ENCODE peak calls at places on chromosomes 11 and 22, in four cellular contexts. V is K562, S is GM12878, B is HepG2. H is an unnamed sample.
A peak's percentile ranks its signal among the peaks of the same experiment; 100 is the strongest.

GRCh38 chr11:67301951-67302516 is 1.3 kb upstream of the SSH3 start:
- DNase-seq in V (peak; percentile 7), S (no peak), B (no peak), H (peak; percentile 43)

GRCh38 chr22:23831261-23831660 is 7.5 kb downstream of the DERL3 start:
- DNase-seq in V (no peak), S (no peak), B (no peak), H (no peak)

GRCh38 chr11:76885390-76886097 is 24.8 kb downstream of the ACER3 start:
- DNase-seq in V (no peak), S (no peak), B (no peak), H (no peak)

GRCh38 chr22:46580940-46581579 is 39.1 kb upstream of the GRAMD4 start:
- DNase-seq in V (no peak), S (no peak), B (no peak), H (no peak)

GRCh38 chr11:99865951-99866350 is 821.1 kb upstream of the ARHGAP42 start:
- DNase-seq in V (no peak), S (no peak), B (no peak), H (no peak)

GRCh38 chr22:39743955-39744752 is 149.4 kb downstream of the ENTHD1 start:
- DNase-seq in V (no peak), S (no peak), B (no peak), H (no peak)

GRCh38 chr11:1043563-1044096 is 7.1 kb upstream of the MUC6 start:
- DNase-seq in V (no peak), S (no peak), B (no peak), H (no peak)

GRCh38 chr11:76861490-76861953 is 804 bp downstream of the ACER3 start:
- DNase-seq in V (no peak), S (no peak), B (no peak), H (no peak)

DNA sequence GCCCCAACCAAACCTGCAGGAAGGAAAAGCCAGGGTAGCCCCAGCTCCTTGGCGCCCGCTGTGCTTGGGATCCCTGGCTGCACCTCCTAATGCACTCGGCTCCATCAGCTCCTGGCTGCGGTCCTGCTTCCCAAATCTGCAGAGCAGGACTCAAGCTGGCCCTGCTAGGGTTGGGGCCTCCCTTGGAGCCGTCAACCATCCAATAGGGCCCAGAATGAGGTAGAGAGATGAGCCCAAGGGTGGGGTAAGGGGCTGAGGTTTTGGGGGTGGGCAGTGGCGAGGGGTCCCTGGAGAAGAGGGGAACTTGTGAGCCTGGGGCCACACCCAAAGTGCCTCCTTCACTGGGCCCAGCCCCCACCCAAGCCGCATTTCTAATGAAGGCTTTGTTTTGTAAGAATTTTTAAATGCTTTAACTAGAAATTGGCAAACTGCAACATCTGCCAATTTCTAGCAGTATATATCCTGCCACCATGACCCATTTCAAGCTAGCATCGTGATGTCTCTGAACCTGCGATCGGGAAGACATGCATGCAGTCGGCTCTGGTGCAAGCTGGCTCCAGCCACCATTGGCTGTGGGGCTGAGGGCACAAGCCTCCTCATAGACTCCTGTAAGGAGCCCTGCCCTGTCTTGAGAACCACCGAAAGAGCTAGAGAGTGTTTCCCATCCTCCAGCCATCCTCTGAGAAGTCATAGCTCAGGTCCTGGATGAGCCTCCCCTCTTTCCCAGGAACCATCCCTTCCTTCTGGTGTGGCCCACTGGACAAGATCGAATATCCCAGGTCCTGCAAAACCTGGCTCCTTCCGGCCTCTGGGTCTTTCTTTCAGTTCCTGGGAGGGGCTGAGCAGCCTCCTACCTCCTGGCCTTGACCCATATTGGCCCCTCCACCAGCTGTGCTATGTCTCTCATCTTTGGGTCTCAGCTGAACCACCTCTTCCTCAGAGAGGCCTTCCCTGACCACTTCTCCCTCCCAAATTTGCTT is 15.5 kb downstream of the C1QTNF6 start:
- DNase-seq in V (no peak), S (no peak), B (no peak), H (no peak)
- TF ChIP-seq TARDBP in V (no peak), S (no peak), B (no peak), H (no peak)

DNA sequence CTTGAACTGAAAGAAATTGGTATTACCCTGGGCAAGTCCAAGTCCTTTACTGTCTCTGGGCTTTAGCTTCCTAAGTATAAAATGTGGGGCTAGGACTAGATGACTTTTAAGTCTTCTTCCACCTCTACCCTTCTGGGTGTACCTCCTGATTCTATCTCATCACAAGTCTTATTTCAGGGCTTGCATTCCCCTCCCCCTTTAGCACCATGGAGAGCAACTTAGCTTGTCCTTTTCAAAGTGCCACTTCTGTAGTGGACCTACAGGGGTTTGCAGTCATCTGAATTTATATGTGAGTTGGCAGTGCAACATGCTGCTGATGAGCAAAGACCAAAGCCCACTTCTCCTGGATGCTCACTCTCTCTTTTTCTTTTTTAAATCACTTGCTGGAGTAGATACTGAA is 184.8 kb downstream of the NELL1 start:
- DNase-seq in V (no peak), S (no peak), B (no peak), H (no peak)
- TF ChIP-seq TARDBP in V (no peak), S (no peak), B (no peak), H (no peak)

GRCh38 chr22:19943665-19944026 is 2.0 kb upstream of the TXNRD2 start:
- DNase-seq in V (no peak), S (no peak), B (peak; percentile 61), H (no peak)

GRCh38 chr22:19941365-19942070 is at the start of the genes COMT and TXNRD2:
- DNase-seq in V (peak; percentile 100), S (no peak), B (no peak), H (peak; percentile 88)

GRCh38 chr22:19940536-19941364 is 822 bp upstream of the COMT start:
- DNase-seq in V (peak; percentile 80), S (no peak), B (no peak), H (no peak)

GRCh38 chr22:19942886-19943664 is 1.5 kb upstream of the TXNRD2 start:
- DNase-seq in V (no peak), S (no peak), B (peak; percentile 64), H (no peak)

GRCh38 chr22:19942071-19942885 is 660 bp upstream of the TXNRD2 start:
- DNase-seq in V (peak; percentile 93), S (no peak), B (no peak), H (peak; percentile 43)
- TF ChIP-seq TARDBP in V (no peak), S (no peak), B (no peak), H (no peak)

GRCh38 chr11:126191379-126192073 is 19.9 kb downstream of the RPUSD4 start:
- DNase-seq in V (no peak), S (no peak), B (no peak), H (no peak)

GRCh38 chr11:126193038-126193478 is 18.4 kb downstream of the RPUSD4 start:
- DNase-seq in V (no peak), S (no peak), B (peak; percentile 76), H (no peak)

GRCh38 chr11:126192386-126192785 is 19.1 kb downstream of the RPUSD4 start:
- DNase-seq in V (no peak), S (no peak), B (no peak), H (no peak)

GRCh38 chr11:126195119-126195518 is 16.3 kb downstream of the RPUSD4 start:
- DNase-seq in V (no peak), S (no peak), B (no peak), H (no peak)

DNA sequence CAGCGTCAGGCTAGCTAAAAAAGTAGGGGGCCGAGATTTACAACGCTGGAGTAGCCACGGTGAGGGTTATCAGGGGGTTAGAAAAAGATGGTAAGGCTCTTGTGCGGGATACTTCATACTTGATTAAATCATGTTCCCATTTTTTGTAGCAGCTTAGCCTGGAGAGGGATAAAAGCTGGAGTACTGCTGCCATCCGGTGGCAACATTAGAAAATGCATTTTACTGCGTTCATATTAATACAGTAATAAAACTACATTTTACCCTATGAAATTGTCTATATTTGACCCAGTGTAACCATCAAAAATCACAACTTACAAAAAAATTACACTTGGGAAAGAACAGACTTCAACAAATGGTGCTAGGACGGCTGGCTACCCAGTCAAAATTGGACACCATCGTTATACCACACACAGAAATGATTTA is 17.3 kb downstream of the RPUSD4 start:
- DNase-seq in V (peak; percentile 56), S (no peak), B (peak; percentile 44), H (peak; percentile 61)
- TF ChIP-seq TARDBP in V (no peak), S (no peak), B (no peak), H (no peak)

DNA sequence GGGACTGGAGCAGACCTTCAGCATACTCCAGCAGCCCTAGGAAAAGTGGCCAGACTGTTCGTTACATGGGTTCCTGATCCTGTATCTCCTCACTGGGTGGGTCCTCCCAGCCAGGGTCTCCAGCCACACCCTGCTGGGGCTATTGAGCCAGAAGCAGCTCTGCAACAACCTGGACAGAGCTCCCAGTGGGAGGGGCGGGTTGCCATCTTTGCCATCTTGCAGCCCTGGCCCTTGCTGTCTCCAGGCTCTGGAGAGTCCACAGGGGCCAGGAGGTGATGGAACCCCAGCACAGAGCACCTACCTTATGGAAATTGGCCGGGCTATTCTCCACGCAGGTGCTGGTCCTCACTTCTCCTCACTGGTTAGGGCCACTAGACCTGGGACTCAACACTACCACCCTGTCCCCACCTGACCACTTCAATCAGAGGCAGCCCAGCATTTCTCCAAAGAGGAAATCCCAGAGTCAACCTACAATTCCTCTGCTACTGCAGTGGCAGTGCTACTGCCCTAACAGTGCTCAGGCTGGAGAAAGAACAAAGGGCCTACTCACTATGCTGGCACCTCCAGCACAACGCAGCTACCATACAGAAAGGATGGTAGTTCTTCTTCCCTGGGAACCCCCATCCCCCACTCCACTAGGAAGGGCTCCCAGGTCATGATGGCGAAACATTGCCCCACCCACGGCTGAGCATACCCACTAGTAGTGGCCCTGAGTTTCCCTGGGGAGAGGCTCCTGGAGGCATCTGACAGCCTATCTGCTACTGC is 290.2 kb upstream of the NCAM1 start:
- DNase-seq in V (no peak), S (no peak), B (no peak), H (no peak)
- TF ChIP-seq TARDBP in V (no peak), S (no peak), B (no peak), H (no peak)

GRCh38 chr11:74566386-74566960 is 25.9 kb upstream of the POLD3 start:
- DNase-seq in V (no peak), S (no peak), B (no peak), H (no peak)

GRCh38 chr11:74568028-74568427 is 24.4 kb upstream of the POLD3 start:
- DNase-seq in V (no peak), S (no peak), B (no peak), H (no peak)

GRCh38 chr11:74571062-74571399 is 21.4 kb upstream of the POLD3 start:
- DNase-seq in V (no peak), S (no peak), B (no peak), H (no peak)

GRCh38 chr11:74572349-74572748 is 20.0 kb upstream of the POLD3 start:
- DNase-seq in V (no peak), S (no peak), B (no peak), H (no peak)

DNA sequence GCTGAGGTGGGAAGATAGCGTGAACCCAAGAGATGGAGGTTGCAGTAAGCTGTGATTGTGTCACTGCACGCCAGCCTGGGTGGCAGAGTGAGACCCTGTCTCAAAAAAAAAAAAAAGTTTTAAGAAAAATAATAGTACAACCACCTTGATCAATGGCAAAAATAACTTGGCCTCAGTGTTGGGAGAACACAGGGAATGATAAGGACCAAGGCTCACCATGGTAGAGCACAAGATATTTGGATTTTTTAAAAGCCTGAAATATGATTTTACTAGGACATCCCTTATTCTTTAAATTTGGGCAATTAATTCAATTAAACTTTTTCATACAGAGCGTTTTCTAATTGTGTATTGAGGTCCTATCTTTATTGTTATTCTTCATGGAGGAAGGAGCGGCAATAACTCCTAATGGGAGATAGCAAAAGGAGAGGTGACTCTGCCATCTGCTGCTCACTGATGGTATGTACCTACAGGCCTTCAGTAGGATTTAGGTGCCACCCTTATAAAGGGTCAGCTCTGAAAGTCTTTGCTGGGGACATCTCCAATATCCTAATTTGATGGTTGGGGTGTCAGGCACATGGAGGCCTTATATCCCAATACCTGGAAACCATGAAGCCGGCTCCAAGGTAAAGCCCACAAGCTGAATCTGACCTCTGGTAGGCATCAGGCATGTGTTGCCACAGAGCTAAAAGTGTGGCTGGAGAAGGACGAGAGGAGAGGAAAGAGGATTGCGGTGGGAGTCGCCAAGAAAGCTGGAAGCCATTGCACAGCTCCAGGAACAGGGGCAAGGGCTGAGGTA is 21.9 kb upstream of the POLD3 start:
- DNase-seq in V (peak; percentile 67), S (no peak), B (peak; percentile 57), H (peak; percentile 72)
- TF ChIP-seq TARDBP in V (no peak), S (no peak), B (no peak), H (no peak)

GRCh38 chr11:75445315-75445953 is 12.4 kb upstream of the KLHL35 start:
- DNase-seq in V (peak; percentile 84), S (peak; percentile 19), B (peak; percentile 56), H (peak; percentile 83)
- TF ChIP-seq TARDBP in V (no peak), S (no peak), B (no peak), H (no peak)

H was measured in HEK293T.